ENCODE peak calls at places on chromosomes 4 and X, in five cellular contexts. A, R, V, K and L are unnamed samples.

GRCh38 chr4:158125325-158125724 is 47.5 kb downstream of the GASK1B start:
- DNase-seq in K (no peak), V (no peak), R (no peak), A (no peak), L (no peak)

GRCh38 chrX:13741695-13742094 is 7.1 kb downstream of the OFD1 start:
- DNase-seq in V (no peak), K (no peak), A (no peak), R (no peak), L (no peak)

GRCh38 chrX:41655631-41656030 is 33.1 kb upstream of the GPR34 start:
- DNase-seq in V (no peak), R (no peak), K (no peak), A (no peak), L (no peak)

GRCh38 chr4:145756244-145756643 is 76.3 kb downstream of the C4orf51 start:
- DNase-seq in V (no peak), K (no peak), R (no peak), A (no peak), L (no peak)

GRCh38 chr4:142566243-142566642 is 279.9 kb downstream of the INPP4B start:
- DNase-seq in A (no peak), K (no peak), R (no peak), V (no peak), L (no peak)

GRCh38 chrX:97267916-97268680 is 384.4 kb downstream of the RPA4 start:
- DNase-seq in K (no peak), R (no peak), V (no peak), A (no peak), L (no peak)

GRCh38 chrX:69538321-69538876 is 34.3 kb downstream of the NALF2 start:
- DNase-seq in R (peak; percentile 77), A (peak; percentile 77), K (peak; percentile 80), V (peak; percentile 91), L (peak; percentile 86)

GRCh38 chr4:74316397-74316796 is 8.1 kb downstream of the EPGN start:
- DNase-seq in K (no peak), R (no peak), A (no peak), V (no peak), L (no peak)

GRCh38 chr4:150401083-150401687 is 180.8 kb upstream of the MAB21L2 start:
- DNase-seq in R (no peak), V (no peak), K (no peak), A (no peak), L (no peak)

GRCh38 chr4:22500831-22501714 is 14.8 kb downstream of the ADGRA3 start:
- DNase-seq in R (peak; percentile 65), A (no peak), K (no peak), V (no peak), L (no peak)

GRCh38 chr4:80619070-80619674 is 283.6 kb downstream of the CFAP299 start:
- DNase-seq in A (no peak), V (no peak), R (peak; percentile 9), K (no peak), L (no peak)
- TF ChIP-seq CTCF in A (no peak), V (no peak), R (peak; percentile 24), K (no peak), L (no peak)

GRCh38 chr4:3248811-3249661 is at the start of gene MSANTD1:
- DNase-seq in R (no peak), V (no peak), K (no peak), A (no peak), L (peak; percentile 33)
- TF ChIP-seq CTCF in R (no peak), V (no peak), K (no peak), A (no peak), L (no peak)

DNA sequence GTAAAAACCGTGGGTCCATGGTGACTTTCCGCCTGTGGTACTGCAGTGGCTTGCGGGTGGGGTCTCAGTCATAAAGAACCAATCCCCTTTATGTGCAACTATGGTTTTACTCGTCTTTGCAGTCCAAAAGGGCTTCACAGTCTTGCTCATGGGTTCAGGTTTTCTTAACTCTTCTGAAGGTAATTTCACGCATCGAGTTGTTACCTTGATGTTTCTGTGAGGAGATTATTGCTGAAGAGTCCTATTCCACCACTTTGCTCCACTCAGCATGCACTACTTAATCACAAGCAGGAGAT is 41.5 kb downstream of the F8 start:
- DNase-seq in R (no peak), V (no peak), K (no peak), A (no peak), L (no peak)
- TF ChIP-seq CTCF in R (no peak), V (no peak), K (no peak), A (no peak), L (no peak)

DNA sequence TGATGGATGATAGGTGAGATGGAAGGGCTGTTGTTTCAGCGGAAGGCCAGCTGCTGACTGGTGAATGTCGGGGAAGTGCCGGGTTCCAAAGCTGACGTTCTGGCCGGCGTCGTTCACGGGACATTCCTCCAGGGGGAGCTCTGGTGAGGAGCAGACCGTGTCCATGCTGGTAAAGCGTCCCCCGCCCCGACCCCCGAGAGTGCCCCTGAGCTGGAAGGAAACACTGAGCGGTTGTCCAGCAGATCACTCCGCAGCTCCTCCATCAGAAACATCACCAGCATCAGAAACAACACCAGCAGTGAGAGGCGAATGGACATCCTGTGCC is 18.6 kb upstream of the ADRA2C start:
- DNase-seq in K (no peak), R (peak; percentile 39), A (no peak), V (no peak), L (peak; percentile 73)
- TF ChIP-seq CTCF in K (no peak), R (peak; percentile 72), A (peak; percentile 29), V (no peak), L (peak; percentile 56)

GRCh38 chrX:85109235-85109634 is 105.6 kb downstream of the APOOL start:
- DNase-seq in K (no peak), V (no peak), A (no peak), R (peak; percentile 54), L (peak; percentile 10)
- TF ChIP-seq CTCF in K (no peak), V (no peak), A (no peak), R (peak; percentile 78), L (peak; percentile 21)

GRCh38 chr4:23717528-23718248 is 172.2 kb downstream of the PPARGC1A start:
- DNase-seq in V (no peak), A (no peak), R (peak; percentile 39), K (no peak), L (no peak)
- TF ChIP-seq CTCF in V (no peak), A (peak; percentile 11), R (peak; percentile 56), K (no peak), L (peak; percentile 36)

GRCh38 chrX:50973199-50973598 is 62.7 kb downstream of the BMP15 start:
- DNase-seq in V (no peak), K (no peak), A (no peak), R (no peak), L (no peak)

GRCh38 chrX:50980251-50980650 is 69.7 kb downstream of the BMP15 start:
- DNase-seq in R (no peak), A (no peak), V (no peak), K (no peak), L (no peak)

GRCh38 chrX:50978920-50979660 is 68.6 kb downstream of the BMP15 start:
- DNase-seq in A (no peak), R (no peak), V (no peak), K (no peak), L (no peak)
- TF ChIP-seq CTCF in A (no peak), R (peak; percentile 7), V (no peak), K (no peak), L (no peak)

DNA sequence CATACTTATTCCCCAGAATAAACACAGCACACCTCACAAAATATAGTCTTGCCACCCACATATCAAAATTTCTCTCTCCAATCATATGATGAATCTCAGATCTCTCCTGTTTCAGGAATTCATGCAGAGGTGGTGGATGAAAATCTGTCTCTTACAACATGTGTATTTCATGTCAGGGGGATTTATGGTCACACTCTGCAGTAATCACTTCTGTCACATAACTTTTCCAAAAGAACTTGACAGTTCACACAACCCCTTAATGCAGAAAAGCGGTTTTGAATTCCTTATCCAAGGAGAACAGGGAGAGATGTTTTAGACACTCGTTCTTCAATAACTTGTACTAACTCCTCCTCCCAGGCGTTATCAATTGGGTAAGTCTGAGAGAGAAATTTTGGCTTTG is 180.5 kb upstream of the ETNPPL start:
- DNase-seq in K (no peak), R (no peak), A (no peak), V (no peak), L (no peak)
- TF ChIP-seq CTCF in K (no peak), R (no peak), A (no peak), V (no peak), L (no peak)

GRCh38 chr4:148044889-148045352 is 313.0 kb downstream of the ARHGAP10 start:
- DNase-seq in V (no peak), R (no peak), A (no peak), K (no peak), L (no peak)
- TF ChIP-seq CTCF in V (no peak), R (peak; percentile 44), A (no peak), K (no peak), L (no peak)

DNA sequence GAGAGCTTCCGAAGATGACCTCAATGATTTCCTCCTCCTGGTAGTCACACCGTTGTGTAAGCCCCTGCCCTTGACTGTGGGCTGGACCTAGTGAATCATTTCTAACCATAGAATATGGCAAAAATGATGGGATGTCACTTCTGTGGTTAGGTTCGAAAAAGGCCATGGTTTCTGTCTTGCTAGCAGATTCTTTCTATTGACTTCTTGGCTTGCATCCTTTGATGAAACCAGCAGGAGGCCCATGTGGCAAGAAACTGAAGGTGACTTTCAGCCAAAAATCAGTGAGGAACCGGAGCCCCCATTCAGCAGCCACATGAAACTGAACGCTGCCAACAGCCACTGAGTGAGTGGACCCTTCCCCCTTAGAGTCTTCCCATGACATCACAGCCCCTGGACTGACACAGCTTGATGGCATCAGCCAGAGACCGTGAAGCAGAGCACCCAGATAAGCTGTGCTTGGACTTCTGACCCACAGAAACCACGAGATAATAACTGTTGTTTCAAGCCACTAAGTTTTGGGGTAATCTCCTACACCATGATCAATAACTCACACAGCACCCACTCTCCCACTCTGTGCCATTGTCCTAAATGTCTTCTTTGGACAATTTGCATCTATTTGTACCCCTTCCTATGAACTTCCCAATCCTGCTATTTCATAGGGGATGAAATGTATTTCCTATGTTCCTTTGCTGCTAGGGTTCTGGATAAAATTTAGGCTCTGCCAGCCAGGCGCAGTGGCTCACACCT is 148.0 kb upstream of the STX18 start:
- DNase-seq in R (no peak), K (no peak), V (no peak), A (no peak), L (no peak)
- TF ChIP-seq CTCF in R (no peak), K (no peak), V (no peak), A (no peak), L (no peak)